ENCODE peak calls at places on chromosomes 4 and X, in ten cellular contexts. F is stimulated activated CD8-positive, alpha-beta memory T cell treated with anti-CD3 and anti-CD28 coated beads, Interleukin-4, amount 100 ng/mL, for 24 hours; E is iPS-NIHi11; T is Ammon's horn; G is fibroblast of lung; Z is Panc1; I is activated CD4-positive, alpha-beta T cell treated with anti-CD3 and anti-CD28 coated beads for 36 hours; Y is activated B cell treated with CpG ODN at 0.5 μM for 24 hours; U is fibroblast of the conjunctiva; Q is LHCN-M2. M is an unnamed sample.
A peak's percentile ranks its signal among the peaks of the same experiment; 100 is the strongest.

GRCh38 chr4:41212221-41213203 is 1.8 kb downstream of the APBB2 start:
- DNase-seq in F (no peak), E (peak; percentile 50), T (peak; percentile 79), G (peak; percentile 81), Z (peak; percentile 69), I (peak; percentile 26), Y (no peak), U (peak; percentile 64), Q (peak; percentile 85), M (no peak)

GRCh38 chr4:88735554-88735953 is 37.9 kb upstream of the NAP1L5 start:
- DNase-seq in F (no peak), E (no peak), T (no peak), G (peak; percentile 52), Z (no peak), I (no peak), Y (no peak), U (no peak), Q (no peak), M (no peak)

GRCh38 chrX:8607326-8607725 is 124.6 kb downstream of the ANOS1 start:
- DNase-seq in F (no peak), E (no peak), T (no peak), G (peak; percentile 52), Z (no peak), I (no peak), Y (no peak), U (peak; percentile 18), Q (peak; percentile 0), M (peak; percentile 24)

GRCh38 chrX:149950681-149951080 is 12.4 kb upstream of the EOLA2 start:
- DNase-seq in F (no peak), E (peak; percentile 25), T (peak; percentile 25), G (peak; percentile 72), Z (no peak), I (peak; percentile 8), Y (no peak), U (peak; percentile 43), Q (peak; percentile 53), M (peak; percentile 18)

GRCh38 chrX:29699214-29699613 is 516.1 kb upstream of the MAGEB2 start:
- DNase-seq in F (no peak), E (no peak), T (no peak), G (peak; percentile 18), Z (no peak), I (no peak), Y (no peak), U (no peak), Q (peak; percentile 14), M (no peak)

GRCh38 chr4:96164814-96165351 is 325.0 kb downstream of the PDHA2 start:
- DNase-seq in F (no peak), E (no peak), T (no peak), G (peak; percentile 75), Z (no peak), I (no peak), Y (no peak), U (no peak), Q (peak; percentile 97), M (peak; percentile 42)

GRCh38 chrX:107849747-107850478 is 24.2 kb downstream of the MID2 start:
- DNase-seq in F (no peak), E (peak; percentile 12), T (no peak), G (peak; percentile 1), Z (no peak), I (peak; percentile 21), Y (no peak), U (no peak), Q (peak; percentile 31), M (no peak)

GRCh38 chr4:95248713-95249401 is 299.9 kb downstream of the UNC5C start:
- DNase-seq in F (no peak), E (no peak), T (no peak), G (no peak), Z (no peak), I (peak; percentile 36), Y (no peak), U (no peak), Q (no peak), M (no peak)

GRCh38 chr4:11079171-11079570 is 349.5 kb downstream of the HS3ST1 start:
- DNase-seq in F (no peak), E (no peak), T (no peak), G (no peak), Z (no peak), I (no peak), Y (no peak), U (peak; percentile 59), Q (peak; percentile 35), M (no peak)

GRCh38 chr4:188091-188490 is 63.8 kb downstream of the ZNF718 start:
- DNase-seq in F (no peak), E (no peak), T (no peak), G (no peak), Z (no peak), I (no peak), Y (no peak), U (no peak), Q (no peak), M (no peak)

GRCh38 chr4:151997461-151997860 is 236.7 kb upstream of the GATB start:
- DNase-seq in F (no peak), E (no peak), T (no peak), G (no peak), Z (no peak), I (no peak), Y (no peak), U (no peak), Q (no peak), M (no peak)

M was measured in skeletal muscle cell.